ENCODE peak calls at places on chromosomes 7 and 10, in seven cellular contexts. F is lower lobe of right lung; V is activated T-helper 1 cell treated with anti-CD3 and anti-CD28 coated beads, Interleukin-2, amount 50 U/mL, for 16 hours; D is gastrocnemius medialis; I is activated CD8-positive, alpha-beta memory T cell treated with anti-CD3 and anti-CD28 coated beads for 1 hour; S is uterus; U is activated naive CD4-positive, alpha-beta T cell treated with anti-CD3 and anti-CD28 coated beads for 36 hours. E is an unnamed sample.
A peak's percentile ranks its signal among the peaks of the same experiment; 100 is the strongest.

GRCh38 chr7:118220583-118220982 is 3.9 kb upstream of the ANKRD7 start:
- DNase-seq in V (no peak), S (no peak), F (no peak), I (no peak), U (no peak), D (no peak), E (no peak)

GRCh38 chr10:3886666-3887251 is 101.8 kb upstream of the KLF6 start:
- DNase-seq in I (no peak), F (no peak), S (peak; percentile 62), D (peak; percentile 40), U (no peak), V (no peak), E (no peak)

GRCh38 chr10:97463363-97464132 is 17.6 kb downstream of the ZDHHC16 start:
- DNase-seq in V (no peak), I (no peak), F (no peak), D (peak; percentile 51), S (peak; percentile 36), U (peak; percentile 49), E (peak; percentile 36)

GRCh38 chr10:49521062-49521461 is 17.9 kb downstream of the ERCC6 start:
- DNase-seq in F (no peak), S (no peak), I (no peak), D (no peak), U (no peak), V (no peak), E (no peak)

GRCh38 chr10:21260060-21260792 is 265.3 kb downstream of the SKIDA1 start:
- DNase-seq in I (no peak), D (no peak), F (no peak), V (no peak), S (no peak), U (no peak), E (no peak)

GRCh38 chr10:17386616-17387075 is 67.7 kb downstream of the ST8SIA6 start:
- DNase-seq in U (no peak), F (no peak), I (no peak), D (no peak), V (no peak), S (no peak), E (no peak)

GRCh38 chr10:78952686-78953085 is 116.1 kb upstream of the ZMIZ1 start:
- DNase-seq in I (no peak), F (no peak), V (no peak), S (peak; percentile 56), U (no peak), D (peak; percentile 62), E (no peak)

GRCh38 chr10:34584164-34584563 is 230.9 kb downstream of the PARD3 start:
- DNase-seq in U (no peak), S (peak; percentile 39), I (no peak), V (no peak), F (no peak), D (no peak), E (no peak)

GRCh38 chr10:35739998-35740397 is 97.9 kb upstream of the FZD8 start:
- DNase-seq in D (no peak), U (no peak), F (no peak), V (no peak), S (no peak), I (no peak), E (no peak)

GRCh38 chr7:101772508-101773306 is 44.7 kb upstream of the CUX1 start:
- DNase-seq in U (no peak), I (no peak), D (no peak), V (no peak), F (no peak), S (no peak), E (no peak)

GRCh38 chr10:76091821-76092394 is 660.5 kb downstream of the LRMDA start:
- DNase-seq in D (no peak), V (no peak), S (no peak), F (no peak), U (no peak), I (no peak), E (no peak)

GRCh38 chr7:14420768-14421167 is 431.3 kb upstream of the ETV1 start:
- DNase-seq in S (no peak), D (no peak), U (no peak), F (no peak), V (no peak), I (no peak), E (no peak)

GRCh38 chr7:73738220-73738611 is 386 bp downstream of the ABHD11 start:
- DNase-seq in D (peak; percentile 40), U (peak; percentile 72), F (peak; percentile 72), I (peak; percentile 55), V (peak; percentile 32), S (peak; percentile 63), E (peak; percentile 77)

GRCh38 chr10:128161031-128161430 is 34.8 kb upstream of the MKI67 start:
- DNase-seq in S (no peak), V (no peak), U (no peak), F (no peak), D (no peak), I (no peak), E (no peak)

GRCh38 chr10:77927343-77928256 is 1.0 kb upstream of the DLG5 start:
- DNase-seq in S (no peak), V (no peak), U (no peak), D (no peak), I (no peak), F (no peak), E (no peak)

GRCh38 chr10:12351447-12351846 is 2.1 kb downstream of the CAMK1D start:
- DNase-seq in F (no peak), I (no peak), S (no peak), U (peak; percentile 52), V (no peak), D (no peak), E (peak; percentile 52)

GRCh38 chr7:98872328-98872924 is 2.6 kb upstream of the TMEM130 start:
- DNase-seq in D (no peak), F (peak; percentile 31), S (no peak), I (no peak), V (no peak), U (peak; percentile 42), E (peak; percentile 35)

GRCh38 chr10:49010295-49010694 is 70.7 kb upstream of the LRRC18 start:
- DNase-seq in S (no peak), V (no peak), U (no peak), I (no peak), D (no peak), F (no peak), E (no peak)

GRCh38 chr10:79445217-79445707 is at the start of gene ZCCHC24:
- DNase-seq in D (peak; percentile 57), V (no peak), U (peak; percentile 43), I (peak; percentile 30), F (peak; percentile 77), S (no peak), E (peak; percentile 54)

GRCh38 chr10:84185526-84186175 is 8.7 kb upstream of the CDHR1 start:
- DNase-seq in I (no peak), V (no peak), D (no peak), U (no peak), F (no peak), S (no peak), E (no peak)